ENCODE peak calls at places on chromosomes 13 and 19, in nine cellular contexts. V is cardiac muscle cell, Q is lower lobe of right lung, P is lung, J is substantia nigra, C is neural progenitor cell, D is astrocyte, R is left ventricle myocardium inferior, H is tibial artery. I is an unnamed sample.

GRCh38 chr13:47087841-47088240 is 191.0 kb upstream of the HTR2A start:
- DNase-seq in V (peak), Q (no peak), P (no peak), J (no peak), C (no peak), D (peak), R (no peak), H (no peak), I (no peak)

GRCh38 chr19:18113827-18114226 is 16.2 kb downstream of the MAST3 start:
- DNase-seq in V (no peak), Q (no peak), P (no peak), J (no peak), C (no peak), D (no peak), R (no peak), H (no peak), I (no peak)

GRCh38 chr19:18046066-18046718 is 38.2 kb downstream of the ARRDC2 start:
- DNase-seq in V (peak), Q (no peak), P (no peak), J (no peak), C (no peak), D (peak), R (no peak), H (no peak), I (no peak)

GRCh38 chr19:41064974-41065569 is 23.2 kb upstream of the CYP2A13 start:
- DNase-seq in V (peak), Q (no peak), P (no peak), J (no peak), C (peak), D (peak), R (no peak), H (no peak), I (no peak)

GRCh38 chr19:18478545-18479311 is 40.8 kb upstream of the ISYNA1 start:
- DNase-seq in V (peak), Q (peak), P (peak), J (no peak), C (no peak), D (peak), R (peak), H (peak), I (peak)

GRCh38 chr19:8702350-8702749 is 3.8 kb upstream of the ACTL9 start:
- DNase-seq in V (peak), Q (no peak), P (no peak), J (no peak), C (no peak), D (no peak), R (no peak), H (no peak), I (no peak)

GRCh38 chr19:39413903-39414608 is 1.6 kb downstream of the PLEKHG2 start:
- DNase-seq in V (no peak), Q (no peak), P (no peak), J (no peak), C (peak), D (no peak), R (no peak), H (peak), I (peak)

GRCh38 chr13:23472189-23472588 is 38.7 kb upstream of the SACS start:
- DNase-seq in V (peak), Q (no peak), P (no peak), J (no peak), C (no peak), D (peak), R (no peak), H (no peak), I (no peak)

GRCh38 chr13:44015808-44016207 is 136.1 kb downstream of the LACC1 start:
- DNase-seq in V (peak), Q (no peak), P (no peak), J (no peak), C (no peak), D (no peak), R (no peak), H (no peak), I (no peak)

GRCh38 chr19:45621389-45621788 is 17.8 kb downstream of the EML2 start:
- DNase-seq in V (no peak), Q (no peak), P (no peak), J (no peak), C (no peak), D (no peak), R (no peak), H (no peak), I (no peak)

GRCh38 chr13:79837741-79838450 is 356.9 kb downstream of the NDFIP2 start:
- DNase-seq in V (peak), Q (no peak), P (no peak), J (no peak), C (no peak), D (peak), R (no peak), H (no peak), I (no peak)

GRCh38 chr13:98397221-98397620 is 179.7 kb downstream of the STK24 start:
- DNase-seq in V (peak), Q (no peak), P (no peak), J (no peak), C (no peak), D (peak), R (no peak), H (no peak), I (no peak)

GRCh38 chr19:18306903-18307681 is 15.8 kb downstream of the LSM4 start:
- DNase-seq in V (no peak), Q (no peak), P (no peak), J (no peak), C (no peak), D (no peak), R (no peak), H (peak), I (no peak)

GRCh38 chr13:52744842-52745241 is 5.2 kb upstream of the CNMD start:
- DNase-seq in V (no peak), Q (no peak), P (no peak), J (no peak), C (no peak), D (no peak), R (no peak), H (no peak), I (no peak)

GRCh38 chr19:53696951-53697350 is 65.2 kb downstream of the DPRX start:
- DNase-seq in V (peak), Q (no peak), P (no peak), J (no peak), C (peak), D (no peak), R (no peak), H (no peak), I (no peak)

GRCh38 chr19:4012092-4012974 is 4.8 kb downstream of the PIAS4 start:
- DNase-seq in V (no peak), Q (no peak), P (no peak), J (no peak), C (no peak), D (no peak), R (no peak), H (no peak), I (no peak)

GRCh38 chr13:97567510-97568243 is 133.7 kb downstream of the RAP2A start:
- DNase-seq in V (peak), Q (peak), P (peak), J (no peak), C (no peak), D (peak), R (no peak), H (peak), I (no peak)

GRCh38 chr13:110187501-110188161 is 119.3 kb downstream of the COL4A1 start:
- DNase-seq in V (peak), Q (no peak), P (no peak), J (no peak), C (no peak), D (peak), R (peak), H (no peak), I (no peak)

GRCh38 chr13:25904830-25905229 is 147.0 kb downstream of the SHISA2 start:
- DNase-seq in V (no peak), Q (no peak), P (no peak), J (no peak), C (no peak), D (no peak), R (no peak), H (no peak), I (no peak)

GRCh38 chr13:55517312-55517711 is 1623.4 kb upstream of the PRR20A start:
- DNase-seq in V (no peak), Q (no peak), P (no peak), J (no peak), C (peak), D (no peak), R (no peak), H (no peak), I (no peak)

GRCh38 chr13:110233682-110234280 is 73.2 kb downstream of the COL4A1 start:
- DNase-seq in V (no peak), Q (no peak), P (no peak), J (no peak), C (no peak), D (no peak), R (no peak), H (no peak), I (no peak)

GRCh38 chr19:19540707-19541515 is 2.8 kb downstream of the CILP2 start:
- DNase-seq in V (peak), Q (peak), P (peak), J (no peak), C (peak), D (no peak), R (no peak), H (no peak), I (no peak)

GRCh38 chr13:24338721-24339120 is 29.3 kb downstream of the C1QTNF9 start:
- DNase-seq in V (no peak), Q (no peak), P (no peak), J (no peak), C (no peak), D (no peak), R (no peak), H (peak), I (no peak)

GRCh38 chr19:29587518-29587986 is 18.5 kb upstream of the POP4 start:
- DNase-seq in V (no peak), Q (no peak), P (no peak), J (no peak), C (no peak), D (no peak), R (no peak), H (no peak), I (no peak)

GRCh38 chr13:31056650-31057275 is 104.9 kb downstream of the HSPH1 start:
- DNase-seq in V (peak), Q (no peak), P (no peak), J (no peak), C (no peak), D (no peak), R (no peak), H (no peak), I (no peak)

GRCh38 chr19:40335855-40336700 is 12.1 kb downstream of the C19orf47 start:
- DNase-seq in V (no peak), Q (no peak), P (no peak), J (no peak), C (no peak), D (peak), R (no peak), H (no peak), I (no peak)

GRCh38 chr19:9934132-9934950 is 2.0 kb downstream of the OLFM2 start:
- DNase-seq in V (peak), Q (peak), P (peak), J (peak), C (peak), D (no peak), R (peak), H (peak), I (peak)

GRCh38 chr19:23823952-23824389 is 65.3 kb upstream of the ZNF681 start:
- DNase-seq in V (peak), Q (no peak), P (no peak), J (no peak), C (peak), D (no peak), R (no peak), H (no peak), I (no peak)

GRCh38 chr13:95880346-95880745 is 172.9 kb downstream of the UGGT2 start:
- DNase-seq in V (peak), Q (no peak), P (no peak), J (no peak), C (no peak), D (peak), R (no peak), H (no peak), I (no peak)

GRCh38 chr13:62697702-62698101 is 1282.1 kb upstream of the PCDH20 start:
- DNase-seq in V (no peak), Q (no peak), P (no peak), J (no peak), C (no peak), D (no peak), R (no peak), H (no peak), I (no peak)

GRCh38 chr13:74920945-74921725 is 560.8 kb downstream of the TBC1D4 start:
- DNase-seq in V (no peak), Q (no peak), P (no peak), J (no peak), C (no peak), D (peak), R (no peak), H (no peak), I (no peak)

GRCh38 chr19:11208526-11209471 is 11.5 kb upstream of the KANK2 start:
- DNase-seq in V (peak), Q (no peak), P (no peak), J (no peak), C (no peak), D (no peak), R (no peak), H (no peak), I (no peak)

GRCh38 chr19:23999821-24000610 is 85.3 kb downstream of the ZNF726 start:
- DNase-seq in V (no peak), Q (no peak), P (no peak), J (no peak), C (no peak), D (no peak), R (no peak), H (no peak), I (no peak)

GRCh38 chr13:37306778-37307544 is 201.5 kb upstream of the CSNK1A1L start:
- DNase-seq in V (peak), Q (no peak), P (no peak), J (no peak), C (no peak), D (peak), R (no peak), H (no peak), I (no peak)

GRCh38 chr13:91133941-91134772 is 213.3 kb upstream of the MIR17HG start:
- DNase-seq in V (peak), Q (no peak), P (no peak), J (peak), C (peak), D (peak), R (no peak), H (no peak), I (no peak)

GRCh38 chr19:11023016-11023415 is 62.2 kb downstream of the SMARCA4 start:
- DNase-seq in V (no peak), Q (no peak), P (no peak), J (no peak), C (no peak), D (no peak), R (no peak), H (no peak), I (no peak)

GRCh38 chr19:10817291-10818038 is 18.5 kb downstream of the TMED1 start:
- DNase-seq in V (peak), Q (no peak), P (no peak), J (no peak), C (no peak), D (peak), R (no peak), H (peak), I (peak)

GRCh38 chr13:94712812-94713555 is 639 bp upstream of the SOX21 start:
- DNase-seq in V (peak), Q (no peak), P (no peak), J (peak), C (peak), D (peak), R (no peak), H (no peak), I (no peak)

GRCh38 chr13:110396476-110396875 is 89.4 kb downstream of the COL4A2 start:
- DNase-seq in V (no peak), Q (no peak), P (no peak), J (no peak), C (no peak), D (no peak), R (no peak), H (no peak), I (no peak)

GRCh38 chr19:5047251-5047935 is 78.5 kb downstream of the KDM4B start:
- DNase-seq in V (no peak), Q (no peak), P (no peak), J (no peak), C (no peak), D (no peak), R (no peak), H (no peak), I (no peak)
- H3K27ac ChIP-seq in V (no peak), Q (peak), P (peak), J (no peak), C (no peak), D (no peak), R (no peak), H (peak), I (no peak)

GRCh38 chr13:21463424-21463823 is 4.3 kb upstream of the ZDHHC20 start:
- DNase-seq in V (no peak), Q (no peak), P (no peak), J (no peak), C (peak), D (no peak), R (no peak), H (no peak), I (no peak)
- H3K27ac ChIP-seq in V (no peak), Q (no peak), P (no peak), J (peak), C (no peak), D (no peak), R (no peak), H (no peak), I (no peak)

GRCh38 chr13:73536865-73537264 is 478.1 kb downstream of the KLF5 start:
- DNase-seq in V (no peak), Q (no peak), P (no peak), J (no peak), C (no peak), D (no peak), R (no peak), H (no peak), I (no peak)

GRCh38 chr13:73535341-73535740 is 476.5 kb downstream of the KLF5 start:
- DNase-seq in V (no peak), Q (no peak), P (no peak), J (no peak), C (no peak), D (no peak), R (no peak), H (no peak), I (no peak)

GRCh38 chr13:73531014-73531413 is 472.2 kb downstream of the KLF5 start:
- DNase-seq in V (no peak), Q (no peak), P (peak), J (no peak), C (no peak), D (no peak), R (no peak), H (no peak), I (no peak)

GRCh38 chr13:73532582-73532981 is 473.8 kb downstream of the KLF5 start:
- DNase-seq in V (no peak), Q (no peak), P (no peak), J (no peak), C (no peak), D (no peak), R (no peak), H (no peak), I (no peak)

DNA sequence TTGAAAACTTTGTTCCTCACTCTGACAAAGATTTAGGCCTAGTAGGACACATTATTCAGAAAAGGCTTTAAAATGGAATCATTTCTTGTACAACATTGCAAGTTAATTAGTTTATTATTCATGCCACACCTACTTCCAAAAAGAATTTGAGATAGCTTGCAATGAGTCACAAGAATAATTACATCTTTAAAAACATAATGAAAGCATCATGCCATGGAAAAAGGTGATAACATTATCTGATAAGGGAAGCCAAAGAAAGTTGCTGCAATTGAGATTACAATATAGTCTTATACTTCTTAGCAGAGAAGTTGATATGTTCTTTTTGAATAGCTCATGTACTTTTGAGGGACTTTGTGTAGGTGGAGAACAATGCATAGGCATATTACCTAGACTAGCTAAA is 474.3 kb downstream of the KLF5 start:
- DNase-seq in V (no peak), Q (no peak), P (no peak), J (no peak), C (no peak), D (peak), R (no peak), H (no peak), I (no peak)
- H3K27ac ChIP-seq in V (no peak), Q (no peak), P (no peak), J (no peak), C (no peak), D (no peak), R (no peak), H (no peak), I (no peak)

DNA sequence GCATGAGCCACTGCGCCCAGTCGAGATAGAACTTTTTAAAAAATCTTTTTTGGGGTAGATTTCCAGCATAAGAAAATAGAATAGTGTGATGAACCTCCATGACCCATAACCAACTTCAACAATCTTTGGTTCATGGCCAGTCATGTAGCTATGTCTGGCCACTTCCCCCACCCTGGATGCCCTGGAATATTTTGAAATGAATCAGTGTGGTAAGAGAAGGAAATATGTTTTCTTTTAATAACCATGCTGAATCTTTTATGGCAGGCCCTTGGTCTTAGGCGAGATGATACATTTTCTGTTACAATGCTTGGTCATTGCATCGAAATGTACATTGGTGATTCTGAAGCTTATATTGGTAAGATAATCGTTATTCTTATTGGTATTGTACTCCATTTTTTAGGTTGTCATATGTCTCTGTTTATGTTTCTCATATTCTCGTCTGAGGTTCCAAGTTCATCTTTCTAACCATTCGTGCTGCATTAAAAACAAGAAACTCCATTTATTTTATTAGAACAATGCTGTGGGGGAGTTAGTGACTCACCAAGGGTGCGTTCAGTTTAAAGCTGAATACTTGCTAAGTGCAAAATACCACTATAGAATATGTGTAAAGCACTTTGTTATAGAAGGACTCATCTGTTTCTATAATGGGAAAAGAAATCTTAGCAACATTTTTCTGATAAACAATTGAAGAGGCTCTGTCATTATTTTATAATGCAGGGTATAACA is 16.4 kb upstream of the UPF3A start:
- DNase-seq in V (no peak), Q (no peak), P (no peak), J (no peak), C (no peak), D (peak), R (no peak), H (no peak), I (no peak)
- H3K27ac ChIP-seq in V (no peak), Q (no peak), P (no peak), J (no peak), C (no peak), D (peak), R (no peak), H (no peak), I (no peak)

GRCh38 chr19:42154471-42155323 is 22.5 kb upstream of the POU2F2 start:
- DNase-seq in V (no peak), Q (no peak), P (no peak), J (no peak), C (no peak), D (no peak), R (no peak), H (no peak), I (no peak)

GRCh38 chr19:42152876-42153275 is 20.6 kb upstream of the POU2F2 start:
- DNase-seq in V (no peak), Q (no peak), P (no peak), J (no peak), C (no peak), D (no peak), R (no peak), H (no peak), I (no peak)

GRCh38 chr19:42156571-42156970 is 24.3 kb upstream of the POU2F2 start:
- DNase-seq in V (no peak), Q (no peak), P (no peak), J (no peak), C (no peak), D (no peak), R (no peak), H (no peak), I (no peak)

GRCh38 chr19:42153606-42154405 is 21.6 kb upstream of the POU2F2 start:
- DNase-seq in V (no peak), Q (no peak), P (no peak), J (no peak), C (no peak), D (no peak), R (no peak), H (no peak), I (no peak)

DNA sequence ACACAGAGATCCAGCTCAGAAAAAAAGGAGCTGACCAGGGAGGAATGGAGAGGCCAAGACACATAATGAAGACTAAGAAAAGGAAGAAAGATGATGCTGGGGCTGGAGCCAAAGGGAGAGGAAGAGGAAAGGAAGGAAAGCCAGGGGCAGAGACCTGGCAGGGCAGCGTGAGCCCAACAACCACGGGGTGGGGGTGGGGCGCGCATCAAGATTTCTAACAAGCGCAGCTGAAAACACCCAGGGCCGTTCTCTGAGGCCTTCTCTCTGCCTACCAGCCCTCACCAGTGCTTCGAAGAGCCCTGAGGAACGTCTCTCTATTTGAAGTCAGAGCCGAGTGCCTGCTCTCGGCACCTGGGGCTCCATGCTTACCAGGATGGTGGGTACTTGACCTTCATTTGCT is 23.6 kb upstream of the POU2F2 start:
- DNase-seq in V (no peak), Q (no peak), P (no peak), J (no peak), C (no peak), D (no peak), R (no peak), H (no peak), I (no peak)
- H3K27ac ChIP-seq in V (no peak), Q (no peak), P (no peak), J (no peak), C (no peak), D (no peak), R (no peak), H (no peak), I (no peak)

GRCh38 chr19:2719910-2720776 is 1.0 kb downstream of the DIRAS1 start:
- DNase-seq in V (peak), Q (peak), P (no peak), J (peak), C (peak), D (peak), R (peak), H (no peak), I (no peak)
- H3K27ac ChIP-seq in V (no peak), Q (no peak), P (no peak), J (no peak), C (no peak), D (no peak), R (peak), H (no peak), I (peak)